ENCODE peak calls at places on chromosomes 5 and 9, in five cellular contexts. R is cardiac muscle cell, N is stomach, P is tibial artery, E is pancreas. D is an unnamed sample.

GRCh38 chr9:19769213-19769612 is 19.6 kb downstream of the SLC24A2 start:
- DNase-seq in R (no peak), N (no peak), E (no peak), P (no peak), D (no peak)

GRCh38 chr9:108671156-108671555 is 184.6 kb downstream of the ACTL7B start:
- DNase-seq in R (no peak), P (no peak), N (no peak), E (no peak), D (no peak)

GRCh38 chr9:132079391-132080071 is at the start of gene MED27:
- DNase-seq in E (peak; percentile 94), R (peak; percentile 98), N (peak; percentile 96), P (peak; percentile 92), D (peak; percentile 74)

GRCh38 chr5:162496080-162496808 is 428.7 kb downstream of the GABRG2 start:
- DNase-seq in E (no peak), R (no peak), P (no peak), N (no peak), D (no peak)

GRCh38 chr5:56900858-56901578 is 8.4 kb upstream of the SETD9 start:
- DNase-seq in N (no peak), R (peak; percentile 48), E (no peak), P (no peak), D (no peak)

GRCh38 chr5:1726956-1727355 is 72.7 kb downstream of the MRPL36 start:
- DNase-seq in N (peak; percentile 23), P (peak; percentile 48), E (no peak), R (no peak), D (no peak)

GRCh38 chr5:59115345-59115744 is 532.5 kb downstream of the RAB3C start:
- DNase-seq in N (no peak), E (no peak), R (no peak), P (no peak), D (no peak)

GRCh38 chr5:77777281-77777892 is 1.2 kb upstream of the TBCA start:
- DNase-seq in P (no peak), N (no peak), R (no peak), E (no peak), D (no peak)

GRCh38 chr5:32210151-32210550 is 36.0 kb upstream of the GOLPH3 start:
- DNase-seq in N (no peak), P (no peak), E (no peak), R (no peak), D (no peak)

GRCh38 chr5:16018970-16019369 is 160.6 kb downstream of the MARCHF11 start:
- DNase-seq in N (no peak), E (no peak), P (no peak), R (no peak), D (no peak)

GRCh38 chr5:153659337-153659736 is 168.9 kb downstream of the GRIA1 start:
- DNase-seq in N (no peak), E (no peak), R (peak; percentile 36), P (no peak), D (no peak)

GRCh38 chr5:17966636-17967402 is 332.6 kb downstream of the TAF11L14 start:
- DNase-seq in P (no peak), N (no peak), E (no peak), R (no peak), D (no peak)

GRCh38 chr9:7011395-7012067 is 253.8 kb downstream of the KDM4C start:
- DNase-seq in N (no peak), P (no peak), R (no peak), E (no peak), D (no peak)

GRCh38 chr9:92133949-92134604 is 18.9 kb upstream of the SPTLC1 start:
- DNase-seq in R (peak; percentile 90), N (peak; percentile 82), E (peak; percentile 90), P (peak; percentile 86), D (no peak)

GRCh38 chr9:72586388-72587160 is 65.2 kb downstream of the TMC1 start:
- DNase-seq in R (no peak), E (no peak), P (no peak), N (no peak), D (no peak)

GRCh38 chr5:16492398-16493175 is 27.0 kb upstream of the ZNF622 start:
- DNase-seq in N (peak; percentile 44), R (no peak), P (no peak), E (no peak), D (no peak)

GRCh38 chr5:37111426-37112382 is 137.5 kb downstream of the CPLANE1 start:
- DNase-seq in N (no peak), E (no peak), P (no peak), R (no peak), D (no peak)

GRCh38 chr5:31106742-31107546 is 86.5 kb upstream of the CDH6 start:
- DNase-seq in E (no peak), P (no peak), N (no peak), R (peak; percentile 2), D (no peak)

GRCh38 chr9:89177021-89177400 is 1.6 kb downstream of the SHC3 start:
- DNase-seq in N (no peak), P (no peak), R (no peak), E (no peak), D (no peak)
- H3K27ac ChIP-seq in N (peak overlapping the region; percentile 24), P (no peak overlapping the region), R (no peak overlapping the region), E (no peak overlapping the region), D (no peak overlapping the region)

GRCh38 chr5:174733836-174734235 is 9.5 kb downstream of the MSX2 start:
- DNase-seq in P (no peak), R (no peak), E (no peak), N (no peak), D (no peak)
- H3K27ac ChIP-seq in P (no peak overlapping the region), R (no peak overlapping the region), E (no peak overlapping the region), N (no peak overlapping the region), D (no peak overlapping the region)

DNA sequence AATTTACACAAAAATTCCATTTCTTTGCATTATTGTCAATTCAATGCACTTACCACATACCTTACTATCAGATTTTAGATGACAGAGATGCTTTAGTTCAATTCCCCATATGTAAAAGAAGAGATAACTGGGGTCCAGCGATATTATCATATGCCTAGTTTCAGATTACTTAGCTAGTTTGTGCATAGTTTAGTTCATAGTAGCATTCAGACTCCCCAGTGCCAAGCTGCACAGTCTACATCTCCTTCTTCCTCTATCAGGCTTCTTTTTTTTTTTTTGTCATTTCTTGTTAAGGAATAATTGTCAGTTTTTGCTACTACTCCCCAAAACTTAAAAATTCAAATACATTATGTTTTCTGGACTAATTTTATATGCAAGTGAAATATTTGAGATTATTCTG is 175.0 kb downstream of the SSBP2 start:
- DNase-seq in N (no peak), E (no peak), P (no peak), R (no peak), D (no peak)
- H3K27ac ChIP-seq in N (no peak overlapping the region), E (no peak overlapping the region), P (no peak overlapping the region), R (no peak overlapping the region), D (no peak overlapping the region)

DNA sequence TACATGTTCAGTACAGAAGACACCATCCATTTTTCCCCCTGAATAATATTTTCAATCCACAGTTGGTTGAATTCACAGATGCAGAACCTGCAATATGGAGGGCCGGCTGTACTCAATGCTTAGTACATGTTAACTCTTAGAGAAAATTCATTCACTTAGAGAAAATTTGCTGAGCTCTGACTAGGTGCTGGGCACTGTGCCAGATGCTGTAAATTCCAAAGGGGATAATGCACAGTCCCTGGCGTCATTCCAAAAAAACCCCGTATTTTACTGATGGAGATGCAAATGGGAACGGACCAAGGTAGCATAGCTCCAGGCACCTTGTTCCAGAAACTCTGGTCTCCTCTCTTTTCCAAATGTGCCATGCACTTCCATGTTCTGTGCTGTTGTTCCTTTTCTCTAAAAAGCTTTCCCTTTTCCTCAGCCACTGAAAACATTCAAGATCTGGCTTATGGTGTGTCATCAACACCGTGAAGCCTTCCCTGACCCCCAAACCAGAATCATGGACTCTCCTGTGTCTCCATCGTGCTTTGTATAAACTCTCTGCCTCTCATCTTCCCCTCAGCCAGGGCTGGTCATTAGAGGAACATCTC is 55.7 kb upstream of the COL15A1 start:
- DNase-seq in R (peak; percentile 36), P (no peak), N (no peak), E (no peak), D (no peak)
- H3K27ac ChIP-seq in R (no peak overlapping the region), P (no peak overlapping the region), N (peak overlapping the region; percentile 8), E (no peak overlapping the region), D (no peak overlapping the region)